ENCODE peak calls at places on chromosomes 12 and 14, in eight cellular contexts. Y is neuronal stem cell, K is A549, T is ovary, M is heart right ventricle, C is endodermal cell, Z is MM.1S, B is psoas muscle. V is an unnamed sample.
A peak's percentile ranks its signal among the peaks of the same experiment; 100 is the strongest.

GRCh38 chr14:38578278-38578681 is 322.4 kb upstream of the CLEC14A start:
- DNase-seq in Y (no peak), K (no peak), T (no peak), M (no peak), C (peak; percentile 44), Z (no peak), B (no peak), V (no peak)

GRCh38 chr14:92493492-92493891 is 20.1 kb upstream of the RIN3 start:
- DNase-seq in Y (no peak), K (no peak), T (no peak), M (no peak), C (no peak), Z (no peak), B (no peak), V (no peak)

GRCh38 chr12:67909091-67909531 is 80.1 kb upstream of the IFNG-AS1 start:
- DNase-seq in Y (no peak), K (no peak), T (no peak), M (no peak), C (no peak), Z (no peak), B (no peak), V (no peak)

GRCh38 chr12:117119592-117120198 is 20.5 kb upstream of the TESC start:
- DNase-seq in Y (peak; percentile 51), K (peak; percentile 72), T (no peak), M (no peak), C (peak; percentile 93), Z (peak; percentile 33), B (peak; percentile 71), V (peak; percentile 31)

GRCh38 chr12:15982471-15982870 is 71.3 kb downstream of the DERA start:
- DNase-seq in Y (no peak), K (peak; percentile 18), T (no peak), M (no peak), C (no peak), Z (no peak), B (no peak), V (no peak)

GRCh38 chr12:21527451-21528180 is 1.5 kb downstream of the SPX start:
- DNase-seq in Y (peak; percentile 51), K (peak; percentile 75), T (peak; percentile 37), M (peak; percentile 72), C (peak; percentile 93), Z (peak; percentile 67), B (peak; percentile 83), V (peak; percentile 58)

GRCh38 chr14:32524609-32525391 is 195.7 kb downstream of the AKAP6 start:
- DNase-seq in Y (no peak), K (no peak), T (no peak), M (no peak), C (no peak), Z (no peak), B (no peak), V (no peak)

GRCh38 chr12:57611116-57611809 is at the start of gene ARHGEF25:
- DNase-seq in Y (peak; percentile 70), K (peak; percentile 48), T (peak; percentile 87), M (peak; percentile 90), C (peak; percentile 89), Z (peak; percentile 19), B (peak; percentile 82), V (peak; percentile 87)

GRCh38 chr12:4276524-4277204 is 3.1 kb downstream of the CCND2 start:
- DNase-seq in Y (peak; percentile 97), K (peak; percentile 84), T (peak; percentile 78), M (peak; percentile 72), C (peak; percentile 98), Z (peak; percentile 90), B (peak; percentile 86), V (peak; percentile 82)

GRCh38 chr12:122517877-122518276 is 8.9 kb downstream of the RSRC2 start:
- DNase-seq in Y (no peak), K (peak; percentile 53), T (peak; percentile 51), M (no peak), C (peak; percentile 52), Z (no peak), B (no peak), V (no peak)

GRCh38 chr12:122096591-122097149 is 18.1 kb downstream of the MLXIP start:
- DNase-seq in Y (no peak), K (no peak), T (no peak), M (no peak), C (no peak), Z (no peak), B (peak; percentile 84), V (no peak)

GRCh38 chr14:45699451-45699850 is 446.4 kb upstream of the MIS18BP1 start:
- DNase-seq in Y (no peak), K (no peak), T (no peak), M (no peak), C (no peak), Z (no peak), B (no peak), V (no peak)

GRCh38 chr12:106133136-106134087 is 5.3 kb downstream of the NUAK1 start:
- DNase-seq in Y (no peak), K (peak; percentile 71), T (no peak), M (no peak), C (peak; percentile 91), Z (no peak), B (no peak), V (no peak)

GRCh38 chr12:91968772-91969171 is 176.9 kb downstream of the BTG1 start:
- DNase-seq in Y (no peak), K (no peak), T (no peak), M (no peak), C (no peak), Z (no peak), B (no peak), V (no peak)

GRCh38 chr14:68967459-68967940 is 11.6 kb downstream of the ACTN1 start:
- DNase-seq in Y (no peak), K (no peak), T (no peak), M (no peak), C (peak; percentile 38), Z (no peak), B (no peak), V (no peak)
- H3K27ac ChIP-seq in Y (no peak overlapping the region), K (no peak overlapping the region), T (no peak overlapping the region), M (peak overlapping the region; percentile 33), C (no peak overlapping the region), Z (no peak overlapping the region), B (no peak overlapping the region), V (peak overlapping the region; percentile 42)

GRCh38 chr12:47242426-47242825 is 162.7 kb upstream of the AMIGO2 start:
- DNase-seq in Y (no peak), K (no peak), T (no peak), M (no peak), C (no peak), Z (no peak), B (no peak), V (no peak)

GRCh38 chr12:47244730-47245285 is 165.0 kb upstream of the AMIGO2 start:
- DNase-seq in Y (no peak), K (no peak), T (no peak), M (no peak), C (no peak), Z (no peak), B (no peak), V (no peak)

GRCh38 chr12:47247418-47247817 is 167.7 kb upstream of the AMIGO2 start:
- DNase-seq in Y (no peak), K (no peak), T (no peak), M (no peak), C (no peak), Z (no peak), B (no peak), V (no peak)

GRCh38 chr12:47249082-47249481 is 169.3 kb upstream of the AMIGO2 start:
- DNase-seq in Y (no peak), K (no peak), T (no peak), M (no peak), C (no peak), Z (no peak), B (no peak), V (no peak)

GRCh38 chr12:47245623-47246022 is 165.9 kb upstream of the AMIGO2 start:
- DNase-seq in Y (no peak), K (peak; percentile 71), T (no peak), M (no peak), C (no peak), Z (no peak), B (no peak), V (no peak)
- H3K27ac ChIP-seq in Y (no peak overlapping the region), K (peak overlapping the region; percentile 59), T (no peak overlapping the region), M (no peak overlapping the region), C (no peak overlapping the region), Z (no peak overlapping the region), B (no peak overlapping the region), V (no peak overlapping the region)

GRCh38 chr12:75638792-75639191 is 127.4 kb upstream of the KRR1 start:
- DNase-seq in Y (no peak), K (no peak), T (no peak), M (no peak), C (no peak), Z (no peak), B (no peak), V (no peak)

GRCh38 chr12:75633789-75634188 is 122.4 kb upstream of the KRR1 start:
- DNase-seq in Y (no peak), K (no peak), T (no peak), M (no peak), C (no peak), Z (no peak), B (no peak), V (no peak)

GRCh38 chr12:75634244-75635222 is 123.1 kb upstream of the KRR1 start:
- DNase-seq in Y (no peak), K (no peak), T (no peak), M (no peak), C (no peak), Z (no peak), B (no peak), V (no peak)

GRCh38 chr12:75636607-75637006 is 125.2 kb upstream of the KRR1 start:
- DNase-seq in Y (no peak), K (no peak), T (no peak), M (no peak), C (no peak), Z (no peak), B (no peak), V (no peak)

GRCh38 chr12:75635606-75636444 is 124.4 kb upstream of the KRR1 start:
- DNase-seq in Y (no peak), K (peak; percentile 80), T (no peak), M (no peak), C (no peak), Z (peak; percentile 20), B (no peak), V (no peak)
- H3K27ac ChIP-seq in Y (no peak overlapping the region), K (peak overlapping the region; percentile 44), T (no peak overlapping the region), M (no peak overlapping the region), C (no peak overlapping the region), Z (no peak overlapping the region), B (no peak overlapping the region), V (no peak overlapping the region)

DNA sequence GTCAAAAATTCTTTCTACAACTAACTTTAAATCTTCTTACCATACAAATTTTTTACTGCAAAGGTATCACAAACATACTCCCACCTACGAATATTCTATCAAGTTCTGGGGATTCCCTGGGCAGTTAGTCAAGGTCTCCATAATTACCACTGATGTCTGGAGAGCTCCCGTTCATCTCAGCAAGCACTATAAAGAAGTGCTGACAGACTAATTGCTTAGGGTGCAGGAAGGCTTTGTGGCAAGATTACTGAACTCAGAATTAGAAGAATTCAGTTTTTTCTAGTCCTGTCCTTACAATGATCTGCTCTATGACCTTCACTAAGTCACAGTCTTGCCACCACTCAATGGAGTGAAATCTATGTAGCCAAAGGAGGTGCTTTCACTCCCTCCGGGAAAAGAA is 61.5 kb downstream of the DUSP16 start:
- DNase-seq in Y (no peak), K (no peak), T (no peak), M (no peak), C (no peak), Z (no peak), B (no peak), V (no peak)
- H3K27ac ChIP-seq in Y (no peak overlapping the region), K (no peak overlapping the region), T (no peak overlapping the region), M (no peak overlapping the region), C (no peak overlapping the region), Z (no peak overlapping the region), B (no peak overlapping the region), V (no peak overlapping the region)

V was measured in left ventricle myocardium inferior.